ENCODE peak calls at places on chromosomes 13 and 19, in ten cellular contexts. S is progenitor cell of endocrine pancreas, M is thoracic aorta, P is heart left ventricle, X is brain microvascular endothelial cell, T is lung, B is type B pancreatic cell, H is spleen, K is AG04449, O is fibroblast of mammary gland. D is an unnamed sample.

GRCh38 chr13:19781526-19781925 is 1.2 kb downstream of the PSPC1 start:
- DNase-seq in X (no peak), S (no peak), T (no peak), M (no peak), B (no peak), K (no peak), H (no peak), P (no peak), O (no peak), D (no peak)

GRCh38 chr13:65445340-65445739 is 1784.8 kb downstream of the PCDH9 start:
- DNase-seq in P (no peak), B (no peak), X (no peak), O (no peak), K (no peak), M (no peak), T (no peak), S (no peak), H (no peak), D (no peak)

GRCh38 chr19:30085394-30085793 is 143.4 kb downstream of the URI1 start:
- DNase-seq in X (no peak), H (peak; percentile 46), B (no peak), P (no peak), K (no peak), O (no peak), M (no peak), S (no peak), T (no peak), D (no peak)

GRCh38 chr13:67792151-67792665 is 562.1 kb upstream of the PCDH9 start:
- DNase-seq in K (no peak), X (no peak), P (no peak), B (no peak), S (no peak), T (no peak), H (no peak), M (no peak), O (no peak), D (no peak)

GRCh38 chr13:37360556-37360955 is 238.0 kb downstream of the POSTN start:
- DNase-seq in T (no peak), S (no peak), X (no peak), K (no peak), M (no peak), H (no peak), O (no peak), B (no peak), P (no peak), D (no peak)

GRCh38 chr13:97975851-97976550 is 22.5 kb downstream of the IPO5 start:
- DNase-seq in H (peak; percentile 97), K (no peak), S (peak; percentile 88), O (peak; percentile 75), T (peak; percentile 87), X (peak; percentile 70), B (no peak), M (peak; percentile 31), P (peak; percentile 92), D (peak; percentile 89)

GRCh38 chr19:5563941-5564612 is 3.7 kb downstream of the TINCR start:
- DNase-seq in X (peak; percentile 23), T (no peak), B (no peak), M (no peak), P (no peak), S (no peak), O (no peak), K (no peak), H (no peak), D (no peak)

GRCh38 chr13:26476111-26476743 is 81.3 kb upstream of the WASF3 start:
- DNase-seq in H (no peak), K (no peak), T (no peak), X (peak; percentile 38), O (peak; percentile 29), P (peak; percentile 39), M (no peak), B (no peak), S (no peak), D (no peak)

GRCh38 chr19:54905908-54906511 is at the start of gene NCR1:
- DNase-seq in H (peak; percentile 77), P (no peak), B (no peak), K (no peak), S (no peak), T (no peak), X (no peak), O (no peak), M (no peak), D (no peak)

GRCh38 chr13:82833928-82834327 is 1048.3 kb downstream of the SLITRK1 start:
- DNase-seq in H (no peak), K (no peak), T (no peak), B (no peak), X (no peak), S (no peak), P (no peak), M (no peak), O (peak; percentile 42), D (no peak)

GRCh38 chr13:44879452-44880058 is 109.7 kb downstream of the NUFIP1 start:
- DNase-seq in S (no peak), H (no peak), O (peak; percentile 73), P (no peak), K (peak; percentile 23), X (peak; percentile 50), M (no peak), T (no peak), B (no peak), D (no peak)

GRCh38 chr19:41546386-41546789 is 29.6 kb upstream of the CEACAM21 start:
- DNase-seq in B (no peak), P (peak; percentile 42), O (no peak), X (no peak), M (no peak), K (no peak), H (peak; percentile 87), S (no peak), T (no peak), D (no peak)

GRCh38 chr19:44762033-44762432 is 13.5 kb downstream of the BCL3 start:
- DNase-seq in P (no peak), B (no peak), K (no peak), H (no peak), X (no peak), O (no peak), T (no peak), M (no peak), S (no peak), D (no peak)

GRCh38 chr19:44745386-44745831 is 3.1 kb upstream of the BCL3 start:
- DNase-seq in K (no peak), X (no peak), T (peak; percentile 68), B (no peak), H (peak; percentile 84), O (peak; percentile 83), M (no peak), S (no peak), P (peak; percentile 84), D (no peak)

GRCh38 chr13:44660050-44660449 is 83.9 kb upstream of the TSC22D1 start:
- DNase-seq in X (no peak), T (no peak), O (no peak), S (no peak), P (no peak), B (no peak), M (no peak), H (no peak), K (no peak), D (no peak)

GRCh38 chr19:30441011-30441410 is 68.8 kb downstream of the ZNF536 start:
- DNase-seq in K (no peak), H (peak; percentile 45), P (no peak), O (no peak), M (no peak), S (no peak), B (no peak), T (no peak), X (no peak), D (no peak)

GRCh38 chr19:18771328-18772242 is 19.5 kb downstream of the COMP start:
- DNase-seq in K (no peak), P (no peak), X (no peak), H (no peak), T (no peak), O (no peak), S (no peak), B (no peak), M (no peak), D (no peak)
- TF ChIP-seq CTCF in K (peak; percentile 23), P (no peak), X (peak; percentile 59), H (no peak), T (no peak), O (peak; percentile 11), S (peak; percentile 46), B (peak; percentile 54), M (no peak), D (no peak)

DNA sequence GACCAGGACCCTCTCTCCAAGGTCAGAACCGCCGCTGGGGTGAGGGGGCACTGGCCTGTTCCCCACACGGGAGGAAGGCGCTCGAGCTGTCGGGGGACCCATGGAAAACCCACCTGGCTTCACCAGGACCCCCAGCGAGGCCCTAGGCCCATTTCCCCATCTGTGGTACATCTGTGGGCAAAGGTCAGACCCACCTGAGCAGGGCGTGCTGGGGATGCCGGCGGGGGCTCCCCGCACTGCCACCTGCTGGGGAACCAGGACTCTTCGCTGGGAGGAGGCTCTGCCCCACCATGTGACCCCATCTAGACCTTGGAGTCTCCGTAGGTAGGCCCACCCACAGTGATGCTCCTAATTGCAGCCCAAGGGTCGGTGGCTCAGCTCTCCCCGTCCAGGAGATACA is 511 bp downstream of the WDR88 start:
- DNase-seq in H (no peak), T (no peak), B (no peak), S (no peak), X (no peak), P (no peak), M (no peak), K (no peak), O (no peak), D (no peak)
- TF ChIP-seq CTCF in H (no peak), T (no peak), B (no peak), S (peak; percentile 23), X (peak; percentile 62), P (no peak), M (no peak), K (peak; percentile 22), O (peak; percentile 4), D (no peak)

GRCh38 chr13:35724480-35724879 is 248.0 kb upstream of the MAB21L1 start:
- DNase-seq in K (no peak), T (no peak), S (no peak), X (peak; percentile 20), O (peak; percentile 54), H (no peak), M (no peak), B (no peak), P (no peak), D (peak; percentile 17)
- TF ChIP-seq CTCF in K (no peak), T (no peak), S (no peak), X (no peak), O (no peak), H (no peak), M (no peak), B (no peak), P (no peak), D (no peak)

GRCh38 chr13:51923983-51924539 is 62.3 kb downstream of the CCDC70 start:
- DNase-seq in O (no peak), B (peak; percentile 37), K (no peak), M (no peak), H (no peak), P (no peak), T (no peak), X (no peak), S (no peak), D (no peak)
- TF ChIP-seq CTCF in O (peak; percentile 36), B (peak; percentile 59), K (no peak), M (no peak), H (no peak), P (no peak), T (no peak), X (peak; percentile 61), S (peak; percentile 39), D (peak; percentile 25)

D was measured in mesothelial cell of epicardium.